ENCODE peak calls at places on chromosomes 6 and 20, in ten cellular contexts. S is psoas muscle, M is fibroblast of the aortic adventitia, X is GM20000, U is lower leg skin, K is kidney, C is endothelial cell of umbilical vein, E is keratinocyte, D is mesothelial cell of epicardium, J is PC-9. Q is an unnamed sample.

GRCh38 chr6:167747152-167747427 is 79.6 kb upstream of the AFDN start:
- DNase-seq in U (no peak), X (no peak), M (no peak), K (no peak), J (no peak), C (no peak), D (no peak), E (no peak), S (no peak), Q (no peak)

GRCh38 chr6:42136508-42137191 is 5.8 kb downstream of the C6orf132 start:
- DNase-seq in K (peak), X (peak), U (no peak), D (peak), C (no peak), S (no peak), M (peak), E (no peak), J (no peak), Q (peak)

GRCh38 chr20:63542696-63543095 is 4.9 kb downstream of the SRMS start:
- DNase-seq in K (no peak), S (no peak), C (no peak), D (no peak), M (no peak), U (no peak), J (no peak), X (peak), E (no peak), Q (no peak)

GRCh38 chr6:44627091-44627878 is 239.8 kb downstream of the CDC5L start:
- DNase-seq in D (no peak), C (no peak), J (no peak), S (peak), K (no peak), U (no peak), X (no peak), E (no peak), M (no peak), Q (no peak)

GRCh38 chr6:158002249-158002950 is 20.7 kb downstream of the SYNJ2 start:
- DNase-seq in S (no peak), E (peak), U (peak), D (no peak), C (no peak), J (peak), K (no peak), X (no peak), M (no peak), Q (peak)

GRCh38 chr6:38997128-38997761 is 51.3 kb upstream of the GLP1R start:
- DNase-seq in J (no peak), X (peak), D (peak), U (no peak), C (peak), K (no peak), E (no peak), M (peak), S (no peak), Q (peak)

GRCh38 chr20:57592263-57593092 is 27.7 kb downstream of the ZBP1 start:
- DNase-seq in U (no peak), E (no peak), C (no peak), D (no peak), J (no peak), K (peak), M (no peak), X (no peak), S (peak), Q (no peak)

GRCh38 chr6:170082531-170083187 is 208.2 kb downstream of the DLL1 start:
- DNase-seq in S (no peak), K (no peak), C (no peak), U (no peak), J (no peak), X (no peak), D (peak), M (no peak), E (no peak), Q (no peak)

GRCh38 chr6:132087391-132087790 is 136.2 kb upstream of the CCN2 start:
- DNase-seq in E (no peak), D (no peak), J (no peak), X (no peak), C (peak), M (peak), U (no peak), K (no peak), S (no peak), Q (no peak)

GRCh38 chr6:156395276-156395675 is 381.9 kb upstream of the ARID1B start:
- DNase-seq in M (no peak), S (no peak), X (peak), U (peak), E (no peak), K (no peak), J (no peak), D (no peak), C (no peak), Q (no peak)

GRCh38 chr20:14919473-14920157 is 582.2 kb upstream of the FLRT3 start:
- DNase-seq in M (no peak), K (peak), D (no peak), X (no peak), S (no peak), J (peak), E (no peak), U (no peak), C (peak), Q (peak)

GRCh38 chr20:11672959-11673358 is 244.7 kb upstream of the BTBD3 start:
- DNase-seq in U (no peak), E (no peak), S (no peak), X (no peak), C (no peak), K (no peak), D (no peak), M (no peak), J (no peak), Q (no peak)

GRCh38 chr6:101083533-101084172 is 202.5 kb upstream of the ASCC3 start:
- DNase-seq in E (no peak), X (no peak), J (no peak), K (no peak), U (no peak), D (no peak), M (peak), C (no peak), S (no peak), Q (no peak)

GRCh38 chr6:31354788-31355539 is 2.0 kb downstream of the HLA-B start:
- DNase-seq in X (no peak), M (no peak), J (no peak), C (no peak), S (no peak), U (no peak), K (no peak), E (no peak), D (no peak), Q (no peak)

GRCh38 chr6:113936093-113936934 is 34.6 kb downstream of the HDAC2 start:
- DNase-seq in C (peak), K (no peak), E (peak), X (peak), U (no peak), M (peak), J (peak), D (no peak), S (no peak), Q (peak)

GRCh38 chr6:34671801-34672656 is 24.5 kb downstream of the ILRUN start:
- DNase-seq in S (no peak), M (peak), J (peak), X (peak), K (no peak), E (no peak), U (no peak), D (no peak), C (peak), Q (peak)

GRCh38 chr20:46929902-46930301 is 35.3 kb downstream of the EYA2 start:
- DNase-seq in K (no peak), C (no peak), U (no peak), X (no peak), E (no peak), S (no peak), M (no peak), D (no peak), J (no peak), Q (no peak)

GRCh38 chr6:107108201-107108890 is 7.0 kb downstream of the BEND3 start:
- DNase-seq in U (no peak), J (no peak), C (no peak), D (no peak), M (no peak), E (no peak), X (no peak), K (no peak), S (no peak), Q (no peak)

GRCh38 chr6:36169023-36170007 is 27.2 kb upstream of the BRPF3 start:
- DNase-seq in C (no peak), S (no peak), K (no peak), D (no peak), U (no peak), X (peak), E (no peak), J (no peak), M (no peak), Q (no peak)

GRCh38 chr6:24699521-24700359 is 19.2 kb downstream of the C6orf62 start:
- DNase-seq in K (no peak), E (no peak), U (no peak), M (peak), D (no peak), S (no peak), X (no peak), J (no peak), C (peak), Q (no peak)

GRCh38 chr6:4668271-4669179 is 107.7 kb upstream of the CDYL start:
- DNase-seq in X (no peak), D (no peak), E (no peak), K (no peak), U (no peak), S (no peak), C (no peak), M (no peak), J (no peak), Q (no peak)

GRCh38 chr6:7112741-7113313 is 5.1 kb downstream of the RREB1 start:
- DNase-seq in K (peak), S (no peak), J (peak), U (no peak), X (peak), C (no peak), M (no peak), D (peak), E (no peak), Q (peak)

GRCh38 chr20:50837532-50838321 is 42.9 kb downstream of the BCAS4 start:
- DNase-seq in D (peak), K (no peak), S (no peak), U (peak), C (no peak), E (peak), J (no peak), M (peak), X (peak), Q (no peak)

GRCh38 chr20:33262658-33263065 is 20.4 kb upstream of the BPIFB1 start:
- DNase-seq in D (peak), C (peak), S (no peak), U (no peak), M (peak), K (no peak), J (peak), X (no peak), E (no peak), Q (peak)

GRCh38 chr20:44324343-44324742 is 12.5 kb upstream of the R3HDML start:
- DNase-seq in E (no peak), C (no peak), X (no peak), U (no peak), J (peak), M (no peak), D (no peak), K (no peak), S (no peak), Q (no peak)

GRCh38 chr6:168956884-168957730 is 296.5 kb downstream of the THBS2 start:
- DNase-seq in X (peak), S (peak), C (peak), U (peak), E (peak), M (peak), D (peak), K (peak), J (peak), Q (peak)

GRCh38 chr6:53241936-53242335 is 93.3 kb upstream of the GCM1 start:
- DNase-seq in U (no peak), E (no peak), M (no peak), X (no peak), K (no peak), C (no peak), D (no peak), J (no peak), S (no peak), Q (no peak)

GRCh38 chr20:4613718-4614620 is 107.7 kb upstream of the PRND start:
- DNase-seq in X (peak), E (peak), D (no peak), U (peak), S (no peak), C (peak), K (no peak), M (peak), J (peak), Q (peak)

GRCh38 chr6:108684809-108685329 is 124.2 kb downstream of the FOXO3 start:
- DNase-seq in D (no peak), U (no peak), C (peak), K (no peak), E (no peak), J (peak), S (no peak), X (no peak), M (peak), Q (no peak)

GRCh38 chr6:44247338-44248302 is 719 bp downstream of the HSP90AB1 start:
- DNase-seq in M (peak), S (peak), K (peak), E (no peak), D (peak), U (peak), C (peak), X (peak), J (peak), Q (peak)

GRCh38 chr6:63245420-63245819 is 34.2 kb downstream of the FKBP1C start:
- DNase-seq in S (no peak), C (no peak), E (no peak), U (no peak), X (no peak), M (no peak), D (no peak), J (no peak), K (no peak), Q (no peak)

GRCh38 chr6:63249875-63250482 is 38.7 kb downstream of the FKBP1C start:
- DNase-seq in M (no peak), D (no peak), K (no peak), S (no peak), J (no peak), E (no peak), C (no peak), U (no peak), X (no peak), Q (no peak)

DNA sequence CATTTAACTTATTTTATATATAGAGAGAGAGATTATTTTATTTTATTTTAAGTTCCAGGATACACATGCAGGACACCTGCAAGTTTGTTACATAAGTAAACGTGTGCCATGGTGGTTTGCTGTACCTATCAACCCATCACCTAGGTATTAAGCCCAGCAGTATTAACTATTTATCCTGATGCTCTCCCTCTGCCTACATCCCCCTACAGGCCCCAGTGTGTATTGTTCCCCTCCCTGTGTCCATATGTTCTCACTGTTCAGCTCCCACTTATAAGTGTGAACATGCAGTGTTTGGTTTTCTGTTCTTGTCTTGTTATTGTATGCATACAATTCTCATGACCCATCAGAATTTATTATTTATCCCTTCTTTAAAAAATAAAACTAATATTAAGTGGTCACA is 34.6 kb downstream of the FKBP1C start:
- DNase-seq in U (no peak), M (no peak), E (no peak), S (no peak), K (no peak), J (no peak), C (no peak), D (no peak), X (no peak), Q (no peak)
- TF ChIP-seq CTCF in U (no peak), M (no peak), E (no peak), S (no peak), K (no peak), J (peak), C (no peak), D (no peak), X (no peak), Q (no peak)

DNA sequence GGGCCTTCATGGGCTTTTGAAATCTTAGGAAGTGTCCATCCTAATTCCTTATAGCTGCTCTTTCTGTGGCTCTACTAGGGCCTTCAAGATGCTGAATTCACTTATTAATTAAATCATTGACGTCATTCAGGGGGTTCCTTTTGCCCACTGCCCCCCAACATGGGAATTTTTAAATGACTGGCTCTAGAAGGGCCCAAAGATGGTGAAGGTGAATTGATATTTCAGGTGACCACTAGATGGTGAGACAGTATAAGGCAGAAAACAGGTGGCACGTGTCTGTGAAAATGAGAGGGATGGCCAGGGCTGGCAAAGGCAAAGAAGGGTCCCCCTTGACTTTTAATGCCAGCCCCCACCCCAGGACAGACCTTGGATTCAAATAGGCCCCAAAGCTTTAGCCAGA is 11.8 kb downstream of the GNAS start:
- DNase-seq in D (no peak), J (no peak), C (no peak), S (no peak), U (no peak), E (no peak), M (no peak), X (no peak), K (no peak), Q (peak)
- TF ChIP-seq CTCF in D (no peak), J (peak), C (no peak), S (no peak), U (no peak), E (peak), M (no peak), X (no peak), K (no peak), Q (peak)

DNA sequence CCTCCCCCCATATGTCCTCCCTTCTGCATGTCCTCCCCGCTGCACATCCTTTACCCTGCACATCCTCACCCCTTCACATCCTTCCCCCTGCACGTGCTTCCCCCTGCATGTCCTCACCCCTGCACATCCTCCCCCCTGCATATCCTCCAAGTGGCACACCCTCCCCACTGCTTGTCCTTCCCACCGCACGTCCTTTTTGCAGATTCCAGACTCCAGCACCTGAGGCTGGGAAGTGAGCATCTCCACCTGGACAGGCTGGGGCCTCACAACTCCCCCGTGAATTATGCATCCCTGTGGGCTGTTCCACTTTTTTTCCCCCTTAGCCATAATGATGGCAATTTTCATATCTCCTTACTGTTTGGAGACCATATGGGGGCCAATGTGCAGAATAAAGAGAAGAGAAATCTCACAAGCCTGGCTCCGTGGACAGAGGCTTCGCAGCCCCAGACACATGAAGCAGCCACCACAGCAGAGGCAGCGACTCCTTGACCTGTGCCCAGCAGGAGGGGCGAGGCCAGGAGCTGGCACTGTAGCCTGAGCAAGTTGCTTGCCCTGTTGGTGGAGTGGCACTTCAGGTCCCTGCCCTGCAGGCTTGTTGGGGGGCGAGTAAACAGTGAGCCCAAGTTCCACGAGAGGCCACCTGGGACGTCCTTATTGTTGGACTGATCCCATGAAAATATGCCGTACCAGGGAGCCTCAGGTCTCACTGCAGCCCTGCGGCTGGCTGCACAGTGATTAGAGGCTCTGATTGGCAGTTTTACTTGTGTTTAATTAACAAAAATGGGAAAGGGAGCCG is 113.1 kb downstream of the SYNDIG1 start:
- DNase-seq in U (no peak), J (no peak), M (no peak), C (no peak), K (no peak), D (no peak), E (no peak), X (no peak), S (no peak), Q (no peak)
- TF ChIP-seq CTCF in U (no peak), J (no peak), M (no peak), C (no peak), K (no peak), D (no peak), E (no peak), X (no peak), S (no peak), Q (no peak)

DNA sequence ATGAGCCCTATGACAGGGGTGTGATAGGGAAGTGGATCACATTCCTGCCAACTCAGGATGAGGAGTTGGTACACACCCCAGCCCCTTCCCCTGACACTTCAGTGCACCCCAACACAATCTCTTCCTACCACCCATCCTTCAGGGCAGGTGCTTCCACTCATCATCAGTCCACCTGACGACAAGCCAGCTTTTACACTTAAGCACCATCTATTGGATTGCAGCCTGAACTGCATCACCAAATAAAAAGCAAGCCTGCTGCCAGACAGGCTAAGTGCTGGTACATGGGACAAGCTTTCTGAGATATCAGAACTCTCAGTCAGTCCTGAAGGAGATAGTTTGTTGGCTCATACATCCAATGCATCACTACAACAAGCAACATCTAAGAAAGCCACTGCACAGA is 69.0 kb upstream of the TMEM200A start:
- DNase-seq in X (no peak), K (no peak), D (no peak), U (no peak), E (no peak), S (no peak), M (no peak), J (no peak), C (no peak), Q (no peak)
- TF ChIP-seq CTCF in X (no peak), K (no peak), D (no peak), U (no peak), E (peak), S (no peak), M (no peak), J (peak), C (no peak), Q (no peak)

GRCh38 chr6:5765141-5765760 is 241.5 kb downstream of the NRN1 start:
- DNase-seq in J (no peak), S (peak), E (no peak), M (no peak), K (no peak), C (no peak), D (no peak), X (no peak), U (no peak), Q (no peak)

GRCh38 chr6:5767471-5767870 is 239.3 kb downstream of the NRN1 start:
- DNase-seq in U (no peak), J (no peak), K (no peak), E (no peak), C (no peak), S (no peak), M (no peak), X (no peak), D (no peak), Q (no peak)

GRCh38 chr6:5764401-5764955 is 242.2 kb downstream of the NRN1 start:
- DNase-seq in D (no peak), J (no peak), M (peak), K (no peak), S (peak), E (no peak), X (peak), C (no peak), U (peak), Q (no peak)

GRCh38 chr6:5763871-5764270 is 242.9 kb downstream of the NRN1 start:
- DNase-seq in M (peak), X (peak), E (no peak), J (no peak), U (no peak), K (no peak), D (no peak), C (no peak), S (no peak), Q (no peak)

DNA sequence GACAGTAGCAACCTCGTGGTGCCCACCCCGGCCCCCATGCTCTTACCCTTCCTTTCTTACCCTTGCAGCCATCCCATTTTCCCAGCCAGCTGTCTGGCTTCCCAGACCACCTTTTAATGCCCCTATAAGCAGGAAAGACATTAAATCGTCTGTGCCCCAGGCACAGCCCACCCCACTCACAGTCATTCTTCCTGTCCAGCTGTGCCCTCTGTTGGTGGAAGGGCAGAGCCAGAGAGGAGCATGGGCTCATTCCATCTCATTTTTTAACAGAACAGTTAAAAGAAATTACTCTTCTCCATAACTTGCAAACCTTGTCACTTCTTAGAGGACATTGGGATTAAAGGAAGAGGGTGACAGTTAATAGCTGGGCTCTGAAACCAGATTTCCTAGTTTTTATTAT is 240.5 kb downstream of the NRN1 start:
- DNase-seq in D (no peak), E (no peak), J (no peak), K (no peak), S (no peak), X (no peak), M (no peak), C (no peak), U (no peak), Q (no peak)
- TF ChIP-seq CTCF in D (no peak), E (peak), J (no peak), K (no peak), S (peak), X (no peak), M (no peak), C (no peak), U (no peak), Q (no peak)

GRCh38 chr6:33251390-33252012 is 20.2 kb downstream of the VPS52 start:
- DNase-seq in D (no peak), U (no peak), M (no peak), S (no peak), C (no peak), E (no peak), J (no peak), X (no peak), K (no peak), Q (no peak)
- TF ChIP-seq CTCF in D (no peak), U (no peak), M (no peak), S (no peak), C (no peak), E (no peak), J (no peak), X (no peak), K (no peak), Q (no peak)